ENCODE peak calls at places on chromosomes 6 and 20, in seven cellular contexts. I, A, O, Q, T, W and F are unnamed samples.

GRCh38 chr20:15031546-15032351 is 694.3 kb upstream of the FLRT3 start:
- DNase-seq in T (no peak), Q (no peak), O (no peak), A (no peak), I (no peak), W (no peak), F (no peak)

GRCh38 chr6:105902401-105903031 is 183.6 kb upstream of the PRDM1 start:
- DNase-seq in O (no peak), Q (no peak), W (no peak), T (peak; percentile 62), I (no peak), A (no peak), F (no peak)

GRCh38 chr6:132484680-132485018 is 28.3 kb downstream of the STX7 start:
- DNase-seq in Q (no peak), T (no peak), I (no peak), O (no peak), A (no peak), W (no peak), F (no peak)

GRCh38 chr6:76876922-76877553 is 586.3 kb downstream of the HTR1B start:
- DNase-seq in Q (no peak), W (no peak), T (no peak), A (no peak), O (peak; percentile 41), I (no peak), F (no peak)

GRCh38 chr6:47004458-47004857 is 37.7 kb downstream of the ADGRF1 start:
- DNase-seq in A (no peak), T (no peak), W (no peak), I (no peak), O (no peak), Q (no peak), F (no peak)

GRCh38 chr6:138795809-138796469 is at the start of gene ECT2L:
- DNase-seq in W (no peak), O (peak; percentile 90), I (no peak), A (no peak), T (peak; percentile 89), Q (no peak), F (no peak)

GRCh38 chr6:28980797-28981390 is 24.2 kb downstream of the ZNF311 start:
- DNase-seq in W (peak; percentile 21), T (peak; percentile 69), I (peak; percentile 66), Q (peak; percentile 41), O (peak; percentile 56), A (peak; percentile 26), F (peak; percentile 68)

GRCh38 chr6:90179190-90180169 is 117.2 kb downstream of the BACH2 start:
- DNase-seq in T (no peak), A (no peak), O (no peak), W (no peak), Q (no peak), I (peak; percentile 57), F (no peak)

GRCh38 chr6:132446136-132446535 is 44.9 kb upstream of the MOXD1 start:
- DNase-seq in O (no peak), Q (no peak), A (no peak), W (no peak), T (no peak), I (no peak), F (no peak)

GRCh38 chr6:157230971-157231370 is 92.3 kb downstream of the TMEM242 start:
- DNase-seq in Q (no peak), O (no peak), T (no peak), I (no peak), A (no peak), W (no peak), F (no peak)

GRCh38 chr20:18496042-18496441 is 983 bp downstream of the RBBP9 start:
- DNase-seq in I (no peak), T (no peak), A (no peak), O (no peak), W (no peak), Q (no peak), F (no peak)

GRCh38 chr20:24646331-24646730 is 176.9 kb downstream of the SYNDIG1 start:
- DNase-seq in W (no peak), T (no peak), A (no peak), Q (no peak), O (no peak), I (no peak), F (no peak)

GRCh38 chr20:53748821-53749402 is 155.3 kb upstream of the ZNF217 start:
- DNase-seq in O (no peak), Q (no peak), A (no peak), T (peak; percentile 40), I (peak; percentile 43), W (no peak), F (no peak)

GRCh38 chr6:170131351-170131750 is 159.5 kb downstream of the DLL1 start:
- DNase-seq in A (no peak), I (no peak), Q (no peak), O (no peak), W (no peak), T (no peak), F (no peak)

GRCh38 chr6:108523697-108524096 is 37.0 kb upstream of the FOXO3 start:
- DNase-seq in W (no peak), O (no peak), T (no peak), A (no peak), I (no peak), Q (no peak), F (no peak)

GRCh38 chr20:35034150-35034549 is 58.5 kb downstream of the TRPC4AP start:
- DNase-seq in I (no peak), W (no peak), A (no peak), Q (no peak), O (no peak), T (no peak), F (no peak)

GRCh38 chr6:134740473-134741192 is 209.3 kb downstream of the ALDH8A1 start:
- DNase-seq in I (no peak), Q (no peak), T (no peak), A (no peak), O (no peak), W (no peak), F (no peak)